ENCODE peak calls at places on chromosome X, in nine cellular contexts. Q, W, Z, H, C, E, I, B and A are unnamed samples.

GRCh38 chrX:145817299-145817665 is 347 bp upstream of the SLITRK2 start:
- DNase-seq in Q (no peak), W (no peak), Z (no peak), H (peak; percentile 68), C (no peak), E (peak; percentile 18), I (no peak), B (peak; percentile 9), A (peak; percentile 46)

GRCh38 chrX:48472851-48473717 is 2.9 kb upstream of the FTSJ1 start:
- DNase-seq in Q (no peak), W (no peak), Z (no peak), H (peak; percentile 65), C (no peak), E (no peak), I (no peak), B (no peak), A (no peak)

GRCh38 chrX:30141966-30142365 is 73.4 kb upstream of the MAGEB2 start:
- DNase-seq in Q (no peak), W (no peak), Z (no peak), H (peak; percentile 60), C (no peak), E (no peak), I (no peak), B (no peak), A (no peak)

GRCh38 chrX:49287665-49288064 is 15.8 kb upstream of the GAGE10 start:
- DNase-seq in Q (no peak), W (no peak), Z (no peak), H (no peak), C (no peak), E (no peak), I (no peak), B (no peak), A (no peak)

GRCh38 chrX:103488332-103488731 is 31.0 kb downstream of the RAB40A start:
- DNase-seq in Q (no peak), W (no peak), Z (no peak), H (no peak), C (no peak), E (no peak), I (no peak), B (no peak), A (no peak)

GRCh38 chrX:69987691-69988090 is 62.0 kb downstream of the AWAT2 start:
- DNase-seq in Q (no peak), W (no peak), Z (no peak), H (no peak), C (no peak), E (no peak), I (no peak), B (no peak), A (no peak)

GRCh38 chrX:54492340-54492739 is 3.7 kb downstream of the FGD1 start:
- DNase-seq in Q (no peak), W (no peak), Z (no peak), H (no peak), C (no peak), E (peak; percentile 39), I (no peak), B (peak; percentile 18), A (no peak)

GRCh38 chrX:12701625-12702024 is 89.6 kb upstream of the PRPS2 start:
- DNase-seq in Q (no peak), W (peak; percentile 1), Z (no peak), H (peak; percentile 79), C (peak; percentile 65), E (peak; percentile 27), I (no peak), B (no peak), A (peak; percentile 37)

GRCh38 chrX:17738002-17738713 is 865 bp downstream of the SCML1 start:
- DNase-seq in Q (peak; percentile 35), W (peak; percentile 68), Z (peak; percentile 84), H (peak; percentile 75), C (peak; percentile 74), E (peak; percentile 40), I (peak; percentile 42), B (peak; percentile 17), A (no peak)

GRCh38 chrX:155857561-155857960 is 23.6 kb upstream of the VAMP7 start:
- DNase-seq in Q (no peak), W (no peak), Z (no peak), H (peak; percentile 51), C (no peak), E (no peak), I (no peak), B (no peak), A (no peak)

GRCh38 chrX:115023139-115023538 is 5.7 kb upstream of the IL13RA2 start:
- DNase-seq in Q (no peak), W (no peak), Z (no peak), H (no peak), C (no peak), E (no peak), I (no peak), B (no peak), A (no peak)

GRCh38 chrX:47568656-47569295 is 7.8 kb downstream of the ARAF start:
- DNase-seq in Q (no peak), W (peak; percentile 46), Z (peak; percentile 41), H (peak; percentile 81), C (no peak), E (no peak), I (peak; percentile 24), B (no peak), A (no peak)

GRCh38 chrX:111095974-111096870 is at the start of gene PAK3:
- DNase-seq in Q (peak; percentile 35), W (peak; percentile 49), Z (peak; percentile 18), H (peak; percentile 87), C (peak; percentile 55), E (peak; percentile 58), I (no peak), B (peak; percentile 15), A (peak; percentile 14)

GRCh38 chrX:73239242-73239641 is 24.6 kb upstream of the NAP1L2 start:
- DNase-seq in Q (no peak), W (no peak), Z (no peak), H (peak; percentile 61), C (no peak), E (no peak), I (no peak), B (no peak), A (no peak)

GRCh38 chrX:34341258-34341657 is 209.1 kb upstream of the FAM47A start:
- DNase-seq in Q (no peak), W (no peak), Z (no peak), H (no peak), C (no peak), E (no peak), I (no peak), B (no peak), A (no peak)

GRCh38 chrX:13467243-13467642 is 102.2 kb upstream of the EGFL6 start:
- DNase-seq in Q (no peak), W (no peak), Z (no peak), H (no peak), C (no peak), E (no peak), I (no peak), B (no peak), A (no peak)

GRCh38 chrX:136162827-136163427 is 15.6 kb downstream of the FHL1 start:
- DNase-seq in Q (no peak), W (peak; percentile 26), Z (peak; percentile 32), H (peak; percentile 85), C (no peak), E (peak; percentile 49), I (peak; percentile 23), B (peak; percentile 55), A (peak; percentile 1)

DNA sequence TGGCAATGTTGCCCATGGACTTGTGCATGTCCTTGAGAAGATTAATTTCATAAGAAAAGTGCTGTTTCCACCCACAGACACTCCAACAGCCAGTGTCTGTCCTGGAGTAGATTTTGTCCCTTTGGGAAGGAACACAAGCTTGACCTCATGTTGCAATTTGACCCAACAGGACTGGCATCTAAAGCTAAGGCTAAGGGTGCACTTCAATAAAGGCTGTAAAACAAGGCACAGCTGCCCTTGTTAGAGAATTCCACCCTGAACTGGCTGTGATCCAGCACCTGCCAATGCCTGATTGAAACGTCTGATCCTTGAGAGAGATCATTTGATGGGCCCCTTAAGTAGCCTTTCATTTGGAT is 56.3 kb downstream of the CD99L2 start:
- DNase-seq in Q (no peak), W (no peak), Z (no peak), H (no peak), C (no peak), E (no peak), I (no peak), B (no peak), A (no peak)
- H3K27ac ChIP-seq in Q (no peak overlapping the region), W (no peak overlapping the region), Z (no peak overlapping the region), H (no peak overlapping the region), C (no peak overlapping the region), E (no peak overlapping the region), I (no peak overlapping the region), B (no peak overlapping the region), A (no peak overlapping the region)

DNA sequence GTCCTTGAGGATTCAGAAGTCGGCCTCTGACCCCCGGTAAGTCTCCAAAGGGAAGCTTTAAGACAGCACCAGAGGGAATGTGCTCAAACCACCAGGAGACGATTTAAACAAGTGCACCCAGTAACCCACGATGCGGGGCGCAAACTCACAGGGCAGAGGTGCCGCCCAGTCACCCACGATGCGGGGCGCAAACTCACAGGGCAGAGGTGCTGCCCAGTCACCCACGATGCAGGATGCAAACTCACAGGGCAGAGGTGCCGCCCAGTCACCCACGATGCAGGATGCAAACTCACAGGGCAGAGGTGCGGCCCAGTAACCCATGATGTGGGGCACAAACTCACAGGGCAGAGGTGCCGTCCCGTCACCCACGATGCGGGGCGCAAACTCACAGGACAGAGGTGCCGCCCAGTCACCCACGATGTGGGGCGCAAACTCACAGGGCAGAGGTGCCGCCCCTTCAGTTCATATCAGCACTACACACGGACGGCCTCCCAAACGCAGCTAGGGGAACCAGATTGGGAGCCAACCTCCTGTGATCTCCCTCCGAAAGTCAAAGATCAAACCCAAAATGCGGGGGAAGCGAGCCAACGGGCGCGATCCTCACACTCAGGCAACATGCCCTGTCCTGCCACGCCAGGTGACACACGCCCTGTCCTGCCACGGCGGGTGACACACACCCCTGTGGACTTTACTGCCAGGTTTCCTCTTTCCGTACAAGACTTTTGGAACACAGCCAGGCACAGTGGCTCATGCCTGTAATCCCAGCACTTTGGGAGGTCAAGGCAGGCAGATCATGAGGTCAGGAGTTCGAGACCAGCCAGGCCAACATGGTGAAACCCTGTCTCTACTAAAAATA is 11.3 kb downstream of the PPP2R3B start:
- DNase-seq in Q (no peak), W (no peak), Z (no peak), H (no peak), C (no peak), E (no peak), I (no peak), B (no peak), A (no peak)
- H3K27ac ChIP-seq in Q (no peak overlapping the region), W (no peak overlapping the region), Z (no peak overlapping the region), H (no peak overlapping the region), C (no peak overlapping the region), E (no peak overlapping the region), I (no peak overlapping the region), B (no peak overlapping the region), A (no peak overlapping the region)

GRCh38 chrX:119775517-119776238 is 15.8 kb downstream of the RPL39 start:
- DNase-seq in Q (no peak), W (no peak), Z (no peak), H (no peak), C (no peak), E (no peak), I (no peak), B (no peak), A (no peak)
- H3K27ac ChIP-seq in Q (no peak overlapping the region), W (no peak overlapping the region), Z (no peak overlapping the region), H (no peak overlapping the region), C (no peak overlapping the region), E (no peak overlapping the region), I (no peak overlapping the region), B (no peak overlapping the region), A (peak overlapping the region; percentile 18)

DNA sequence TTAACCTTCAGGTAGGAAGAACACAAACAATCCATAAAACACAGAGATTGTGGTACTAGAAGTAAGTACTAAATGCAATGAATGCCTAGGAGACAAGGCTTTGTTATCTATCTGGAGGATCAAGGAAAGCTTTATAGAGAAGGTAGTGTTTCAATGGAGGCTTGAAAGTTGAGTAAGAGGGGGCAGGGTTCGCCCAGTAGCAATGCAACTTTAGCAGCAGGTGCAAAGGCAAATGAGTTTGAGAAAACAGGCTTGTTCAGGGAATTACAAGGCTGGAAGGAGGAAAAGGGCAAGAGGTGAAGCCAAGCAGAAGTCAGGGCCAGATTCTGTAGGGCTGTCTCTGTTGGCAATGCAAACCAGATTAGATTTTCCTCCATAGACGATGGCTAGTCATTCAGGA is 35.5 kb upstream of the AMELX start:
- DNase-seq in Q (no peak), W (no peak), Z (no peak), H (no peak), C (no peak), E (no peak), I (no peak), B (no peak), A (no peak)
- H3K27ac ChIP-seq in Q (no peak overlapping the region), W (no peak overlapping the region), Z (no peak overlapping the region), H (no peak overlapping the region), C (no peak overlapping the region), E (no peak overlapping the region), I (no peak overlapping the region), B (no peak overlapping the region), A (no peak overlapping the region)